ENCODE peak calls at places on chromosomes 2 and 18, in five cellular contexts. A is heart left ventricle, L is fibroblast of the aortic adventitia, E is IMR-90, I is Ammon's horn. B is an unnamed sample.

GRCh38 chr2:40315684-40316083 is 136.2 kb downstream of the SLC8A1 start:
- DNase-seq in A (no peak), L (peak; percentile 86), E (peak; percentile 71), I (no peak), B (no peak)

GRCh38 chr2:134917219-134917957 is 1.2 kb upstream of the CCNT2 start:
- DNase-seq in A (peak; percentile 58), L (peak; percentile 52), E (no peak), I (peak; percentile 9), B (no peak)

GRCh38 chr2:15899751-15900493 is 40.4 kb upstream of the MYCN start:
- DNase-seq in A (no peak), L (no peak), E (no peak), I (no peak), B (no peak)

GRCh38 chr2:177056540-177056939 is 156.1 kb upstream of the HNRNPA3 start:
- DNase-seq in A (no peak), L (no peak), E (no peak), I (no peak), B (peak; percentile 11)

GRCh38 chr2:42910657-42911405 is 118.4 kb upstream of the HAAO start:
- DNase-seq in A (no peak), L (no peak), E (no peak), I (no peak), B (no peak)

GRCh38 chr2:58441643-58442042 is 200.5 kb upstream of the FANCL start:
- DNase-seq in A (no peak), L (no peak), E (no peak), I (no peak), B (no peak)

GRCh38 chr18:29821544-29821943 is 1221.0 kb downstream of the DSC3 start:
- DNase-seq in A (no peak), L (no peak), E (no peak), I (no peak), B (no peak)

GRCh38 chr2:33213648-33214047 is 262.8 kb upstream of the RASGRP3 start:
- DNase-seq in A (no peak), L (peak; percentile 78), E (peak; percentile 56), I (no peak), B (no peak)

GRCh38 chr2:67503066-67503795 is 106.1 kb downstream of the ETAA1 start:
- DNase-seq in A (no peak), L (peak; percentile 97), E (peak; percentile 99), I (no peak), B (no peak)

GRCh38 chr2:149606251-149606811 is 18.8 kb upstream of the MMADHC start:
- DNase-seq in A (no peak), L (no peak), E (peak; percentile 65), I (no peak), B (no peak)

GRCh38 chr2:14015113-14015512 is 617.4 kb upstream of the LRATD1 start:
- DNase-seq in A (no peak), L (no peak), E (no peak), I (no peak), B (no peak)

GRCh38 chr2:229346801-229347540 is 75.9 kb upstream of the PID1 start:
- DNase-seq in A (no peak), L (peak; percentile 31), E (no peak), I (no peak), B (no peak)

GRCh38 chr2:233350708-233351107 is 3.6 kb upstream of the DGKD start:
- DNase-seq in A (no peak), L (peak; percentile 80), E (peak; percentile 90), I (peak; percentile 62), B (peak; percentile 90)

GRCh38 chr2:180240774-180241173 is 233.7 kb upstream of the CWC22 start:
- DNase-seq in A (no peak), L (peak; percentile 56), E (peak; percentile 22), I (no peak), B (no peak)

GRCh38 chr2:158529379-158530110 is 72.8 kb downstream of the PKP4 start:
- DNase-seq in A (no peak), L (peak; percentile 65), E (peak; percentile 80), I (no peak), B (no peak)

GRCh38 chr2:164069542-164069941 is 333.7 kb upstream of the FIGN start:
- DNase-seq in A (no peak), L (no peak), E (no peak), I (peak; percentile 8), B (no peak)

GRCh38 chr2:175931751-175932295 is 70.2 kb downstream of the LNPK start:
- DNase-seq in A (no peak), L (peak; percentile 86), E (peak; percentile 88), I (no peak), B (no peak)

GRCh38 chr18:55781481-55781957 is 193.5 kb upstream of the TCF4 start:
- DNase-seq in A (no peak), L (peak; percentile 77), E (peak; percentile 77), I (peak; percentile 86), B (no peak)

GRCh38 chr2:186256540-186256939 is 229.5 kb upstream of the ZC3H15 start:
- DNase-seq in A (no peak), L (peak; percentile 67), E (peak; percentile 44), I (peak; percentile 51), B (peak; percentile 47)

GRCh38 chr2:31258351-31258750 is 24.4 kb downstream of the EHD3 start:
- DNase-seq in A (no peak), L (no peak), E (no peak), I (no peak), B (no peak)

GRCh38 chr2:36770542-36771287 is 74.2 kb downstream of the VIT start:
- DNase-seq in A (no peak), L (peak; percentile 19), E (peak; percentile 18), I (no peak), B (peak; percentile 58)

B was measured in SW480.